ENCODE peak calls at places on chromosome 20, in five cellular contexts. J, I, W, O and R are unnamed samples.

GRCh38 chr20:34705008-34705382 is 851 bp downstream of the TP53INP2 start:
- DNase-seq in W (no peak), I (no peak), O (no peak), J (no peak), R (no peak)

GRCh38 chr20:47256665-47257236 is 99.7 kb downstream of the ZMYND8 start:
- DNase-seq in J (no peak), W (peak), O (no peak), I (no peak), R (peak)

GRCh38 chr20:1964061-1964460 is 29.8 kb downstream of the PDYN start:
- DNase-seq in W (no peak), O (no peak), I (no peak), J (no peak), R (no peak)

GRCh38 chr20:36349384-36350170 is 43.4 kb downstream of the DLGAP4 start:
- DNase-seq in O (no peak), W (peak), J (no peak), I (no peak), R (peak)

GRCh38 chr20:36862857-36863668 is 12.9 kb upstream of the TLDC2 start:
- DNase-seq in I (peak), W (no peak), J (no peak), O (no peak), R (no peak)

GRCh38 chr20:60694763-60695162 is 557.3 kb upstream of the CDH4 start:
- DNase-seq in O (no peak), J (no peak), W (peak), I (no peak), R (no peak)

GRCh38 chr20:13430346-13431002 is 208.3 kb downstream of the TASP1 start:
- DNase-seq in O (no peak), J (no peak), W (peak), I (peak), R (peak)

GRCh38 chr20:60725311-60725906 is 526.7 kb upstream of the CDH4 start:
- DNase-seq in O (no peak), J (no peak), I (no peak), W (no peak), R (no peak)

GRCh38 chr20:38164069-38164468 is 1.0 kb downstream of the TGM2 start:
- DNase-seq in I (no peak), W (no peak), J (no peak), O (peak), R (no peak)

GRCh38 chr20:13105864-13106457 is 97.2 kb downstream of the SPTLC3 start:
- DNase-seq in J (no peak), W (peak), I (peak), O (no peak), R (peak)

GRCh38 chr20:36792422-36792821 is 18.9 kb upstream of the DSN1 start:
- DNase-seq in J (no peak), W (peak), I (peak), O (peak), R (peak)

GRCh38 chr20:46544576-46544975 is 5.9 kb downstream of the OCSTAMP start:
- DNase-seq in J (no peak), O (no peak), W (peak), I (no peak), R (peak)

GRCh38 chr20:63060057-63060991 is 53.6 kb upstream of the BHLHE23 start:
- DNase-seq in O (peak), I (no peak), J (no peak), W (no peak), R (no peak)

GRCh38 chr20:1313236-1313964 is 15.5 kb downstream of the SDCBP2 start:
- DNase-seq in O (peak), J (peak), W (peak), I (peak), R (peak)

GRCh38 chr20:52305843-52306242 is 114.3 kb upstream of the ZFP64 start:
- DNase-seq in W (no peak), I (no peak), O (no peak), J (no peak), R (no peak)

GRCh38 chr20:10218536-10219451 is at the start of gene SNAP25:
- DNase-seq in J (peak), W (peak), O (peak), I (peak), R (peak)

GRCh38 chr20:19889011-19889953 is 127.9 kb upstream of the NAA20 start:
- DNase-seq in I (peak), O (peak), J (peak), W (no peak), R (peak)

GRCh38 chr20:41418739-41419293 is 52.2 kb upstream of the EMILIN3 start:
- DNase-seq in I (no peak), W (no peak), O (no peak), J (no peak), R (no peak)

GRCh38 chr20:39778847-39779641 is 816.9 kb downstream of the DHX35 start:
- DNase-seq in O (no peak), I (no peak), J (no peak), W (peak), R (peak)
- TF ChIP-seq CTCF in O (no peak), I (no peak), J (no peak), W (peak), R (peak)

DNA sequence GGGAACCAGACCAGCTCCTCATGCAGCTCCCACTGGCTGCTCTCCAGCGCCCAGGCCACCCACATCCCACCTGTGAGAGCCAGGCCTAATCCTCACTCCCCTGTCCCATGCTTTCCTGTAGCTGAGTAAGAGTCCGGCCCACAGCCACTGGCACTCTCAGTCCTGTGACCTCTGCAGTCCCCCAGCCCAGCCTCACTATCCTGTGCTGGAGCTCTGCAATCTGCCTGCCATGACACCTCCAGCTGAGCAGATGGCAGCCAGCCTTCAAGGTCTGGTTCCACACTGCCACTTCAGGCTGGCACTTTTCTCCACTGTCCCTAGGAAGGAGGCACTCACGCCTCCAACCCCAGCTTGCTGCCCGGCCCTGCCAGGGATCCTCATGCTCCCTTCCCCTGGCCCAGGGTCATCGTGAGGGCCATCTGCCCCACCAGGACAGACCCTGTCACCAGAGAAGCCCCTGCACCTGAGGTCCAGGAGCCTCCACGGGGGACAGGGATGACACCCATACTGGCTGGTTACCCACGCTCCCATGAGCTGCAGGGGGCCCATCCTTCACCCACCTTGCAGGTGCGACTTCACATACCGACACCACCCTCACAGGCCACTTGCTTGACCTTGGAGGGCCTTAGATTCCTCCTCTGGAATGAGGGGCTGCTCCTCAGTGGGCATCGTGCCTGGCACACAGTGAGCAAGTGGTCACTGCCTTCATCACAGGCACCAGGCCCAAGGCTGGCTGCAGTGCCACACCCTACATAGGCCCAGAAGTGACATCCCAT is 100.1 kb downstream of the ASXL1 start:
- DNase-seq in J (no peak), W (no peak), O (no peak), I (no peak), R (no peak)
- H3K4me3 ChIP-seq in J (no peak), W (no peak), O (no peak), I (no peak), R (no peak)

GRCh38 chr20:25000268-25000801 is 7.8 kb upstream of the APMAP start:
- DNase-seq in J (no peak), O (peak), W (peak), I (peak), R (peak)
- TF ChIP-seq CTCF in J (no peak), O (no peak), W (no peak), I (no peak), R (no peak)

GRCh38 chr20:33673115-33673410 is 1.2 kb downstream of the NECAB3 start:
- DNase-seq in W (no peak), J (no peak), O (no peak), I (no peak), R (no peak)
- H3K4me3 ChIP-seq in W (no peak), J (no peak), O (peak), I (peak), R (peak)

GRCh38 chr20:21029356-21029755 is 76.8 kb downstream of the LINC00237 start:
- DNase-seq in O (no peak), I (no peak), J (no peak), W (no peak), R (no peak)
- TF ChIP-seq CTCF in O (no peak), I (no peak), J (no peak), W (no peak), R (no peak)

GRCh38 chr20:57250607-57251343 is 15.7 kb downstream of the BMP7 start:
- DNase-seq in W (no peak), O (no peak), I (no peak), J (peak), R (no peak)
- H3K4me3 ChIP-seq in W (no peak), O (no peak), I (no peak), J (no peak), R (no peak)